ENCODE peak calls at places on chromosome 4, in four cellular contexts. B is K562, J is HCT116, W is MM.1S. U is an unnamed sample.

GRCh38 chr4:139557506-139558110 is 1.6 kb upstream of the SETD7 start:
- DNase-seq in J (no peak), B (no peak), W (no peak), U (no peak)

GRCh38 chr4:52932586-52933482 is 70.7 kb downstream of the RASL11B start:
- DNase-seq in J (no peak), W (no peak), B (no peak), U (no peak)

GRCh38 chr4:156528216-156528615 is 443.4 kb downstream of the PDGFC start:
- DNase-seq in J (no peak), W (no peak), B (no peak), U (no peak)

GRCh38 chr4:3719191-3719590 is 47.0 kb upstream of the ADRA2C start:
- DNase-seq in B (no peak), J (no peak), W (no peak), U (no peak)

GRCh38 chr4:73257995-73258667 is 467 bp downstream of the ANKRD17 start:
- DNase-seq in J (no peak), B (peak), W (peak), U (no peak)

GRCh38 chr4:24991015-24991414 is 39.7 kb downstream of the LGI2 start:
- DNase-seq in B (no peak), J (no peak), W (no peak), U (no peak)

GRCh38 chr4:105878668-105879067 is 16.6 kb upstream of the NPNT start:
- DNase-seq in W (no peak), J (no peak), B (no peak), U (no peak)

GRCh38 chr4:45621926-45622325 is 501.9 kb downstream of the GABRG1 start:
- DNase-seq in W (no peak), J (no peak), B (no peak), U (no peak)

GRCh38 chr4:185395255-185395955 is at the start of gene LRP2BP:
- DNase-seq in W (peak), J (no peak), B (no peak), U (peak)

GRCh38 chr4:77120888-77121508 is 36.0 kb upstream of the CCNG2 start:
- DNase-seq in B (peak), J (no peak), W (no peak), U (no peak)

GRCh38 chr4:101345271-101345595 is 2.1 kb downstream of the PPP3CA start:
- DNase-seq in J (no peak), W (no peak), B (peak), U (no peak)

GRCh38 chr4:5381981-5382441 is 326.3 kb downstream of the EVC2 start:
- DNase-seq in W (no peak), J (no peak), B (no peak), U (no peak)

GRCh38 chr4:41028392-41029076 is 185.8 kb downstream of the APBB2 start:
- DNase-seq in B (no peak), J (no peak), W (no peak), U (no peak)

GRCh38 chr4:45931151-45931550 is 192.7 kb downstream of the GABRG1 start:
- DNase-seq in J (no peak), B (no peak), W (no peak), U (no peak)

GRCh38 chr4:152011469-152011868 is 250.7 kb upstream of the GATB start:
- DNase-seq in W (no peak), J (no peak), B (no peak), U (no peak)

GRCh38 chr4:82583897-82584604 is 22.3 kb upstream of the TMEM150C start:
- DNase-seq in B (no peak), W (no peak), J (no peak), U (no peak)

GRCh38 chr4:186554890-186555827 is at the start of gene MTNR1A:
- DNase-seq in W (no peak), B (no peak), J (no peak), U (no peak)

GRCh38 chr4:8762356-8762755 is 109.3 kb downstream of the HMX1 start:
- DNase-seq in J (no peak), W (no peak), B (no peak), U (no peak)

GRCh38 chr4:99221980-99222379 is 2.9 kb upstream of the ADH6 start:
- DNase-seq in W (no peak), B (no peak), J (no peak), U (no peak)

GRCh38 chr4:137524642-137525384 is 7.5 kb downstream of the PCDH18 start:
- DNase-seq in B (no peak), W (no peak), J (no peak), U (no peak)

GRCh38 chr4:30726090-30726668 is 6.0 kb downstream of the PCDH7 start:
- DNase-seq in B (no peak), W (no peak), J (no peak), U (no peak)

GRCh38 chr4:168440442-168441264 is 39.6 kb downstream of the DDX60L start:
- DNase-seq in J (peak), W (no peak), B (no peak), U (no peak)

GRCh38 chr4:26175016-26175786 is 145.6 kb upstream of the RBPJ start:
- DNase-seq in B (no peak), J (no peak), W (no peak), U (no peak)

GRCh38 chr4:66034671-66035070 is 364.4 kb upstream of the EPHA5 start:
- DNase-seq in J (no peak), B (no peak), W (no peak), U (no peak)

GRCh38 chr4:55469979-55470378 is 74.2 kb downstream of the TMEM165 start:
- DNase-seq in J (no peak), W (no peak), B (no peak), U (no peak)

GRCh38 chr4:159175165-159175988 is 72.5 kb downstream of the RAPGEF2 start:
- DNase-seq in W (peak), B (peak), J (peak), U (peak)
- H3K9ac ChIP-seq in W (no peak), B (no peak), J (peak), U (no peak)

DNA sequence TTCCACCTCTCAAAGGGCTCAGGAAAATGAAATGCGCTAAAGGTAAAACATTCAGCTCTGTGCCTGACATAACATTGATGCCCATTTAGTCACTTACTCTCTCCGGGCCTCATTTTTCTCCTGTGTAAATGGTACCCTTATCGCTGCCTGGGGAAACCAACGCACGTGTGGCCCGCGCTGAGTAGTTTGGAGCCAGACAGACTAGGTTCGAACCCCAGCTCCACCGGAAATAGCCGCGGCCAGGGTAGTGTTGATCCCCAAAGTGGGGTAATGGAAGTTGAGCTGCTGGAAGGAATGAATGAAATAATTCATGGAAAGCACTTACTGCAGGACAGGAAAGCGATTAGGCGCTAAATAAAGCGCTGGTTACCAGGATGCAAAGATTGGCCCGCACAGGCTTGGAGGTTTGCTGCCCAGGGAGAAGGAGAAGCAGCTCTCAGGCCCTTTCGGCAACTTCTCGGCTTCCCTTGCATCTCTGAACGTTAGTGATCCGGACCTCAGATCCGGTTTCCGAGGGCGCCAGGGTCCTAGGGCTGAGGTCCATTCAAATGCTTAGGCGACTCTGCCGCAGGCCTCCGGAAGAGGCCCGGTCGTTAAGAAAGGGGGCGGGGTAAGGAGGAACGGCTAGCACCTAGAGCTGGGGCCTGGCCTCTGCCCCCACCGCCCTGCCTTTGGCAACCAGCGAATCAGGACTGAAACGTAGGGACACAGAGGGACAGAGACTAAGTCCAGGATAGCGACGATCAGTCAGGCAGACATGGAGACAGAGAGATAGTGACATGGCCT is 13.3 kb downstream of the NKX3-2 start:
- DNase-seq in B (peak), W (no peak), J (no peak), U (no peak)
- TF ChIP-seq EZH2 in B (no peak), W (no peak), J (no peak), U (no peak)

GRCh38 chr4:153020460-153020859 is 84.3 kb downstream of the FHDC1 start:
- DNase-seq in W (no peak), B (no peak), J (no peak), U (no peak)

GRCh38 chr4:153019906-153020305 is 83.8 kb downstream of the FHDC1 start:
- DNase-seq in J (no peak), W (no peak), B (no peak), U (no peak)

GRCh38 chr4:153023692-153024394 is 87.7 kb downstream of the FHDC1 start:
- DNase-seq in B (peak), W (no peak), J (no peak), U (no peak)

GRCh38 chr4:153024466-153024865 is 88.3 kb downstream of the FHDC1 start:
- DNase-seq in B (no peak), J (no peak), W (no peak), U (no peak)

GRCh38 chr4:153022233-153022632 is 86.1 kb downstream of the FHDC1 start:
- DNase-seq in W (no peak), B (no peak), J (no peak), U (no peak)
- H3K4me3 ChIP-seq in W (no peak), B (no peak), J (no peak), U (no peak)

GRCh38 chr4:39045791-39046221 is 13.6 kb upstream of the TMEM156 start:
- DNase-seq in J (no peak), W (no peak), B (peak), U (no peak)
- H3K9ac ChIP-seq in J (peak), W (peak), B (peak), U (no peak)

GRCh38 chr4:42148453-42148852 is 4.0 kb downstream of the BEND4 start:
- DNase-seq in W (no peak), B (no peak), J (no peak), U (no peak)

GRCh38 chr4:42152507-42153504 is at the start of gene BEND4:
- DNase-seq in W (peak), B (no peak), J (no peak), U (no peak)

GRCh38 chr4:42150653-42151567 is 1.5 kb downstream of the BEND4 start:
- DNase-seq in B (no peak), W (no peak), J (no peak), U (no peak)

GRCh38 chr4:42149004-42149403 is 3.5 kb downstream of the BEND4 start:
- DNase-seq in B (no peak), W (no peak), J (no peak), U (no peak)

DNA sequence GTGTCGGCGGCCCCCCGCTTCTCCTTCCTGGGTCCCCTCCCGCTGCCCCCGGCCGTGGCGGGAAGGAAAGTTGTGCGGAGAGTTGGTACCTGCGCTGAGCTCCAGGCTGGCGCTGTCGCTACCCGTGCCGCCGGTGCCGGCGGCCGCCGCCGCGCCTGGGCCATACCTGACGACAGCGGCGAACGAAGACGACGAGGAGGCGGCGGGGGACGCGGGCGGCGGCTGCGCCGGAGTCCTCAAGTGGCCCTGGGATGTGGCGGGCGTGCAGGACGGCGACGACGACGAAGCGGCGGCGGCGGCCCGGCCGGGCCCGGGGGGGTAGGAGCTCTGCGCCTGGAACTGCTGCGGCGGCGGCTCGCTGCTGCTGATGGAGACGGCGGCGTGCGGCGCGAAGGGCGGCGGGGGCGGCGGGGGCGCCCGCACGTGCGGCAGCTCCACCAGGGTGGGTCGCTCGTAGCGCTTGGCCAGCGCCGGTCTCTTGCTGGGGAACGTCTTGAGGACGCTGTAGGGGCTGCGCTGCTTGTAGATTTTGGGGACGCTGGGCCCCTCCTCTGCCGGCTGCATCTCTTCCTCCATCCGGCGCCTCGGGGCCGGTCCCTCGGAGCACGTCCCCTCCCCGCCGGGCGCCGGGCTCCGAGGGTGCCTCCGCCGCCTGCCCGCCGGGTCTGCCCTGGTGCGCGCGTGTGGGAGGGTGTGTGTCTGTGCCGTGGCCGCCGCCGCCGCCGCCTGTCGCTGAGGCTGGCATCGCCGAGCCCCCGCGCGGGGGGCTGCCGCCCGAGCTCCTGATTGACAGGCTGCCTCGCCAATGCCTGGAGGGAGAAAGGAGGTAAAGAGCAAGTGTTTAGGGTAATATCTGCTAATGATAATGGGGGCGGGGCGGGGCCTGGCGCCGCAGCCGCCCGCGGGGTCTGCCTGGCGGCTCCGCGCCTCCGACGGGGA is 618 bp downstream of the BEND4 start:
- DNase-seq in B (no peak), W (peak), J (no peak), U (no peak)
- TF ChIP-seq EZH2 in B (no peak), W (no peak), J (no peak), U (no peak)

DNA sequence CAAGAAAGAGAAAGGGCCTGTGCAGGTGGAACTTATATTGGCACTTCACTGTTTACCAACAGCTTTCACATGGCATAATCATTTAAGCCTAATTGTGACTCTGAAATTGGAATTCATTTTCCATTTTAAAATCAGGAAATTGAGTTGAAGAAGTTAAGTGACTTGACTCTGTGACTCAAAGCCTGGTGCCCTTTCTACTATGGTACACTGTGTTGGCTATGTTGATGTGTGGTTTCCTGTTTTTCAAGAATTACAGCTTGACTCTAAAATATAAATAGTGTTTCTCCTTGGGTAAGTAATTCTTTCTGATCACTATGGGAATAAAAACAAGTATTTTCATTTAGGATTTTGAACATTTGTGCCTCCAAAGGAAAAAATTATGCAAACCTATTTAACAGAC is 4.3 kb downstream of the AFF1 start:
- DNase-seq in J (no peak), B (no peak), W (no peak), U (no peak)
- H3K4me3 ChIP-seq in J (no peak), B (no peak), W (peak), U (peak)

U was measured in SK-N-MC.